ENCODE peak calls at places on chromosome 14, in eight cellular contexts. One of them, this sample, is unnamed.

GRCh38 chr14:29649170-29649569 is 278.5 kb downstream of the PRKD1 start:
- DNase-seq in NCI-H510A treated with DMSO at 0.1 percent for 48 hours: no peak
- DNase-seq in activated CD4-positive, CD25-positive, alpha-beta regulatory T cell treated with anti-CD3 and anti-CD28 coated beads, Interleukin-2, amount 50 U/mL, for 16 hours: no peak
- DNase-seq in lower leg skin: no peak
- DNase-seq in LoVo: no peak
- DNase-seq in activated CD4-positive, alpha-beta T cell treated with anti-CD3 and anti-CD28 coated beads, Interleukin-2, amount 10 ng/mL, durations not matched to agents 7 days and 5 days: no peak
- DNase-seq in T-helper 1 cell: no peak
- DNase-seq in stimulated activated CD4-positive, alpha-beta T cell treated with anti-CD3 and anti-CD28 coated beads, Interleukin-2, amount 100 ng/mL, for 24 hours: no peak
- DNase-seq in this sample: no peak

GRCh38 chr14:100537701-100538565 is 49.3 kb downstream of the BEGAIN start:
- DNase-seq in NCI-H510A treated with DMSO at 0.1 percent for 48 hours: no peak
- DNase-seq in activated CD4-positive, CD25-positive, alpha-beta regulatory T cell treated with anti-CD3 and anti-CD28 coated beads, Interleukin-2, amount 50 U/mL, for 16 hours: no peak
- DNase-seq in lower leg skin: peak
- DNase-seq in LoVo: no peak
- DNase-seq in activated CD4-positive, alpha-beta T cell treated with anti-CD3 and anti-CD28 coated beads, Interleukin-2, amount 10 ng/mL, durations not matched to agents 7 days and 5 days: no peak
- DNase-seq in T-helper 1 cell: no peak
- DNase-seq in stimulated activated CD4-positive, alpha-beta T cell treated with anti-CD3 and anti-CD28 coated beads, Interleukin-2, amount 100 ng/mL, for 24 hours: no peak
- DNase-seq in this sample: no peak

GRCh38 chr14:53942970-53943750 is 13.5 kb downstream of the BMP4 start:
- DNase-seq in NCI-H510A treated with DMSO at 0.1 percent for 48 hours: no peak
- DNase-seq in activated CD4-positive, CD25-positive, alpha-beta regulatory T cell treated with anti-CD3 and anti-CD28 coated beads, Interleukin-2, amount 50 U/mL, for 16 hours: no peak
- DNase-seq in lower leg skin: no peak
- DNase-seq in LoVo: peak
- DNase-seq in activated CD4-positive, alpha-beta T cell treated with anti-CD3 and anti-CD28 coated beads, Interleukin-2, amount 10 ng/mL, durations not matched to agents 7 days and 5 days: no peak
- DNase-seq in T-helper 1 cell: no peak
- DNase-seq in stimulated activated CD4-positive, alpha-beta T cell treated with anti-CD3 and anti-CD28 coated beads, Interleukin-2, amount 100 ng/mL, for 24 hours: no peak
- DNase-seq in this sample: no peak

GRCh38 chr14:66268802-66269334 is 217.3 kb upstream of the CCDC196 start:
- DNase-seq in NCI-H510A treated with DMSO at 0.1 percent for 48 hours: no peak
- DNase-seq in activated CD4-positive, CD25-positive, alpha-beta regulatory T cell treated with anti-CD3 and anti-CD28 coated beads, Interleukin-2, amount 50 U/mL, for 16 hours: no peak
- DNase-seq in lower leg skin: no peak
- DNase-seq in LoVo: no peak
- DNase-seq in activated CD4-positive, alpha-beta T cell treated with anti-CD3 and anti-CD28 coated beads, Interleukin-2, amount 10 ng/mL, durations not matched to agents 7 days and 5 days: no peak
- DNase-seq in T-helper 1 cell: no peak
- DNase-seq in stimulated activated CD4-positive, alpha-beta T cell treated with anti-CD3 and anti-CD28 coated beads, Interleukin-2, amount 100 ng/mL, for 24 hours: no peak
- DNase-seq in this sample: no peak

GRCh38 chr14:51562816-51563215 is 88.9 kb upstream of the FRMD6 start:
- DNase-seq in NCI-H510A treated with DMSO at 0.1 percent for 48 hours: no peak
- DNase-seq in activated CD4-positive, CD25-positive, alpha-beta regulatory T cell treated with anti-CD3 and anti-CD28 coated beads, Interleukin-2, amount 50 U/mL, for 16 hours: no peak
- DNase-seq in lower leg skin: no peak
- DNase-seq in LoVo: no peak
- DNase-seq in activated CD4-positive, alpha-beta T cell treated with anti-CD3 and anti-CD28 coated beads, Interleukin-2, amount 10 ng/mL, durations not matched to agents 7 days and 5 days: no peak
- DNase-seq in T-helper 1 cell: no peak
- DNase-seq in stimulated activated CD4-positive, alpha-beta T cell treated with anti-CD3 and anti-CD28 coated beads, Interleukin-2, amount 100 ng/mL, for 24 hours: no peak
- DNase-seq in this sample: no peak

GRCh38 chr14:59020382-59020781 is 168.1 kb upstream of the DAAM1 start:
- DNase-seq in NCI-H510A treated with DMSO at 0.1 percent for 48 hours: peak
- DNase-seq in activated CD4-positive, CD25-positive, alpha-beta regulatory T cell treated with anti-CD3 and anti-CD28 coated beads, Interleukin-2, amount 50 U/mL, for 16 hours: no peak
- DNase-seq in lower leg skin: no peak
- DNase-seq in LoVo: peak
- DNase-seq in activated CD4-positive, alpha-beta T cell treated with anti-CD3 and anti-CD28 coated beads, Interleukin-2, amount 10 ng/mL, durations not matched to agents 7 days and 5 days: no peak
- DNase-seq in T-helper 1 cell: no peak
- DNase-seq in stimulated activated CD4-positive, alpha-beta T cell treated with anti-CD3 and anti-CD28 coated beads, Interleukin-2, amount 100 ng/mL, for 24 hours: no peak
- DNase-seq in this sample: no peak

GRCh38 chr14:35155962-35156361 is 33.6 kb downstream of the PRORP start:
- DNase-seq in NCI-H510A treated with DMSO at 0.1 percent for 48 hours: no peak
- DNase-seq in activated CD4-positive, CD25-positive, alpha-beta regulatory T cell treated with anti-CD3 and anti-CD28 coated beads, Interleukin-2, amount 50 U/mL, for 16 hours: no peak
- DNase-seq in lower leg skin: no peak
- DNase-seq in LoVo: no peak
- DNase-seq in activated CD4-positive, alpha-beta T cell treated with anti-CD3 and anti-CD28 coated beads, Interleukin-2, amount 10 ng/mL, durations not matched to agents 7 days and 5 days: no peak
- DNase-seq in T-helper 1 cell: no peak
- DNase-seq in stimulated activated CD4-positive, alpha-beta T cell treated with anti-CD3 and anti-CD28 coated beads, Interleukin-2, amount 100 ng/mL, for 24 hours: no peak
- DNase-seq in this sample: no peak

GRCh38 chr14:89351364-89351957 is 65.6 kb downstream of the FOXN3 start:
- DNase-seq in NCI-H510A treated with DMSO at 0.1 percent for 48 hours: no peak
- DNase-seq in activated CD4-positive, CD25-positive, alpha-beta regulatory T cell treated with anti-CD3 and anti-CD28 coated beads, Interleukin-2, amount 50 U/mL, for 16 hours: no peak
- DNase-seq in lower leg skin: no peak
- DNase-seq in LoVo: no peak
- DNase-seq in activated CD4-positive, alpha-beta T cell treated with anti-CD3 and anti-CD28 coated beads, Interleukin-2, amount 10 ng/mL, durations not matched to agents 7 days and 5 days: peak
- DNase-seq in T-helper 1 cell: no peak
- DNase-seq in stimulated activated CD4-positive, alpha-beta T cell treated with anti-CD3 and anti-CD28 coated beads, Interleukin-2, amount 100 ng/mL, for 24 hours: no peak
- DNase-seq in this sample: peak

GRCh38 chr14:69547701-69548348 is 26.8 kb downstream of the CCDC177 start:
- DNase-seq in NCI-H510A treated with DMSO at 0.1 percent for 48 hours: no peak
- DNase-seq in activated CD4-positive, CD25-positive, alpha-beta regulatory T cell treated with anti-CD3 and anti-CD28 coated beads, Interleukin-2, amount 50 U/mL, for 16 hours: no peak
- DNase-seq in lower leg skin: no peak
- DNase-seq in LoVo: no peak
- DNase-seq in activated CD4-positive, alpha-beta T cell treated with anti-CD3 and anti-CD28 coated beads, Interleukin-2, amount 10 ng/mL, durations not matched to agents 7 days and 5 days: peak
- DNase-seq in T-helper 1 cell: peak
- DNase-seq in stimulated activated CD4-positive, alpha-beta T cell treated with anti-CD3 and anti-CD28 coated beads, Interleukin-2, amount 100 ng/mL, for 24 hours: peak
- DNase-seq in this sample: no peak

GRCh38 chr14:85118274-85118673 is 411.7 kb upstream of the FLRT2 start:
- DNase-seq in NCI-H510A treated with DMSO at 0.1 percent for 48 hours: no peak
- DNase-seq in activated CD4-positive, CD25-positive, alpha-beta regulatory T cell treated with anti-CD3 and anti-CD28 coated beads, Interleukin-2, amount 50 U/mL, for 16 hours: no peak
- DNase-seq in lower leg skin: no peak
- DNase-seq in LoVo: no peak
- DNase-seq in activated CD4-positive, alpha-beta T cell treated with anti-CD3 and anti-CD28 coated beads, Interleukin-2, amount 10 ng/mL, durations not matched to agents 7 days and 5 days: no peak
- DNase-seq in T-helper 1 cell: no peak
- DNase-seq in stimulated activated CD4-positive, alpha-beta T cell treated with anti-CD3 and anti-CD28 coated beads, Interleukin-2, amount 100 ng/mL, for 24 hours: no peak
- DNase-seq in this sample: no peak

GRCh38 chr14:67464856-67465255 is 23.7 kb downstream of the TMEM229B start:
- DNase-seq in NCI-H510A treated with DMSO at 0.1 percent for 48 hours: no peak
- DNase-seq in activated CD4-positive, CD25-positive, alpha-beta regulatory T cell treated with anti-CD3 and anti-CD28 coated beads, Interleukin-2, amount 50 U/mL, for 16 hours: no peak
- DNase-seq in lower leg skin: no peak
- DNase-seq in LoVo: no peak
- DNase-seq in activated CD4-positive, alpha-beta T cell treated with anti-CD3 and anti-CD28 coated beads, Interleukin-2, amount 10 ng/mL, durations not matched to agents 7 days and 5 days: no peak
- DNase-seq in T-helper 1 cell: no peak
- DNase-seq in stimulated activated CD4-positive, alpha-beta T cell treated with anti-CD3 and anti-CD28 coated beads, Interleukin-2, amount 100 ng/mL, for 24 hours: no peak
- DNase-seq in this sample: no peak

GRCh38 chr14:50303744-50304471 is 8.1 kb downstream of the L2HGDH start:
- DNase-seq in NCI-H510A treated with DMSO at 0.1 percent for 48 hours: peak
- DNase-seq in activated CD4-positive, CD25-positive, alpha-beta regulatory T cell treated with anti-CD3 and anti-CD28 coated beads, Interleukin-2, amount 50 U/mL, for 16 hours: no peak
- DNase-seq in lower leg skin: no peak
- DNase-seq in LoVo: no peak
- DNase-seq in activated CD4-positive, alpha-beta T cell treated with anti-CD3 and anti-CD28 coated beads, Interleukin-2, amount 10 ng/mL, durations not matched to agents 7 days and 5 days: no peak
- DNase-seq in T-helper 1 cell: no peak
- DNase-seq in stimulated activated CD4-positive, alpha-beta T cell treated with anti-CD3 and anti-CD28 coated beads, Interleukin-2, amount 100 ng/mL, for 24 hours: no peak
- DNase-seq in this sample: peak